ENCODE peak calls at places on chromosomes 2 and 18, in four cellular contexts. A is AML-193; Z is activated CD4-positive, alpha-beta T cell treated with anti-CD3 and anti-CD28 coated beads, Interleukin-2, amount 50 U/mL, for 48 hours; M is glutamatergic neuron. Y is an unnamed sample.

GRCh38 chr2:22281033-22281432 is 1103.9 kb upstream of the KLHL29 start:
- DNase-seq in Z (no peak), A (no peak), M (no peak), Y (peak)

GRCh38 chr2:69545477-69545932 is 98.0 kb downstream of the AAK1 start:
- DNase-seq in M (no peak), Z (no peak), A (no peak), Y (no peak)

GRCh38 chr2:231464576-231465540 is 574 bp upstream of the NCL start:
- DNase-seq in Z (peak), A (peak), M (peak), Y (peak)

GRCh38 chr2:197191177-197191947 is 119.2 kb downstream of the ANKRD44 start:
- DNase-seq in A (peak), M (no peak), Z (no peak), Y (peak)

GRCh38 chr2:19355931-19356544 is 2.4 kb downstream of the OSR1 start:
- DNase-seq in A (no peak), M (no peak), Z (no peak), Y (no peak)

GRCh38 chr2:181847729-181848128 is 43.8 kb upstream of the ITPRID2 start:
- DNase-seq in M (no peak), A (no peak), Z (no peak), Y (no peak)

GRCh38 chr18:6836331-6836730 is 106.8 kb downstream of the ARHGAP28 start:
- DNase-seq in M (no peak), Z (no peak), A (no peak), Y (no peak)

GRCh38 chr2:238850096-238850495 is 2.2 kb downstream of the TWIST2 start:
- DNase-seq in M (no peak), Z (no peak), A (no peak), Y (no peak)

GRCh38 chr2:179809606-179810005 is 51.8 kb downstream of the ZNF385B start:
- DNase-seq in M (no peak), A (no peak), Z (no peak), Y (no peak)

GRCh38 chr2:237060518-237061312 is 25.0 kb upstream of the COPS8 start:
- DNase-seq in M (peak), A (no peak), Z (peak), Y (peak)

GRCh38 chr2:110157153-110157793 is 41.7 kb upstream of the MALL start:
- DNase-seq in Z (no peak), A (peak), M (no peak), Y (peak)

GRCh38 chr2:69973335-69973735 is 11.9 kb upstream of the ASPRV1 start:
- DNase-seq in M (no peak), Z (no peak), A (no peak), Y (no peak)

GRCh38 chr2:84654414-84654813 is 138.1 kb downstream of the DNAH6 start:
- DNase-seq in M (no peak), Z (no peak), A (peak), Y (peak)

GRCh38 chr2:165558832-165559231 is 89.3 kb downstream of the CSRNP3 start:
- DNase-seq in M (no peak), A (no peak), Z (no peak), Y (no peak)

GRCh38 chr2:231348173-231348572 is 47.3 kb upstream of the B3GNT7 start:
- DNase-seq in A (no peak), M (no peak), Z (no peak), Y (no peak)

GRCh38 chr2:16277117-16277516 is 336.8 kb downstream of the MYCN start:
- DNase-seq in Z (no peak), A (no peak), M (no peak), Y (no peak)

GRCh38 chr18:23994361-23994902 is 20.1 kb upstream of the TTC39C start:
- DNase-seq in A (no peak), Z (peak), M (no peak), Y (no peak)

GRCh38 chr2:70767094-70767698 is 804 bp downstream of the ADD2 start:
- DNase-seq in M (peak), A (no peak), Z (peak), Y (no peak)

GRCh38 chr2:42879913-42880737 is 87.7 kb upstream of the HAAO start:
- DNase-seq in M (no peak), Z (no peak), A (no peak), Y (no peak)

Y was measured in MV-4-11.